ENCODE peak calls at places on chromosomes 3 and 15, in eight cellular contexts. I is choroid plexus epithelial cell, P is astrocyte, O is coronary artery, J is breast epithelium, F is pancreas, U is stomach, T is BJ. S is an unnamed sample.

GRCh38 chr3:151327571-151328198 is 1.7 kb downstream of the P2RY13 start:
- DNase-seq in T (no peak), I (peak), J (no peak), P (no peak), U (no peak), F (no peak), O (no peak), S (peak)

GRCh38 chr15:33358303-33358702 is 47.5 kb downstream of the RYR3 start:
- DNase-seq in F (no peak), P (no peak), T (no peak), O (no peak), I (no peak), J (no peak), U (no peak), S (peak)

GRCh38 chr15:35533130-35534110 is 12.5 kb downstream of the DPH6 start:
- DNase-seq in J (no peak), U (no peak), O (no peak), I (no peak), F (no peak), T (peak), P (peak), S (peak)

GRCh38 chr3:41997702-41998551 is 36.0 kb upstream of the ULK4 start:
- DNase-seq in F (no peak), T (no peak), O (no peak), I (peak), U (no peak), P (no peak), J (no peak), S (peak)

GRCh38 chr3:30352919-30353318 is 253.5 kb upstream of the TGFBR2 start:
- DNase-seq in O (no peak), U (no peak), J (no peak), F (no peak), P (no peak), T (no peak), I (no peak), S (no peak)

GRCh38 chr3:12900885-12901411 is 59.6 kb upstream of the RPL32 start:
- DNase-seq in J (no peak), O (no peak), U (no peak), T (no peak), F (no peak), I (no peak), P (no peak), S (no peak)

GRCh38 chr3:53624467-53624866 is 130.1 kb downstream of the CACNA1D start:
- DNase-seq in I (no peak), F (no peak), J (no peak), O (no peak), U (peak), T (no peak), P (no peak), S (no peak)

GRCh38 chr3:132117642-132118041 is 82.8 kb upstream of the CPNE4 start:
- DNase-seq in U (no peak), O (no peak), J (no peak), F (no peak), P (no peak), T (no peak), I (no peak), S (peak)

GRCh38 chr3:6528951-6529350 is 332.0 kb upstream of the GRM7 start:
- DNase-seq in O (no peak), P (no peak), I (no peak), U (no peak), T (no peak), J (no peak), F (no peak), S (peak)

GRCh38 chr3:16066975-16067374 is 107.5 kb upstream of the GALNT15 start:
- DNase-seq in U (no peak), I (peak), F (no peak), T (peak), J (no peak), O (no peak), P (peak), S (peak)

GRCh38 chr3:65732060-65732933 is 306.4 kb downstream of the MAGI1 start:
- DNase-seq in J (no peak), P (peak), U (no peak), O (no peak), T (peak), I (peak), F (no peak), S (peak)

GRCh38 chr3:44069276-44069675 is 172.4 kb upstream of the TOPAZ1 start:
- DNase-seq in I (no peak), U (no peak), O (no peak), F (no peak), T (no peak), P (no peak), J (no peak), S (peak)

GRCh38 chr3:78645628-78646310 is 1122.0 kb downstream of the ROBO1 start:
- DNase-seq in O (no peak), F (no peak), P (peak), T (peak), I (peak), U (no peak), J (no peak), S (peak)

GRCh38 chr3:14297784-14298236 is 104.6 kb upstream of the SLC6A6 start:
- DNase-seq in P (peak), I (peak), U (no peak), O (no peak), F (no peak), T (no peak), J (no peak), S (peak)

GRCh38 chr3:117407317-117407716 is 697.7 kb downstream of the TUSC7 start:
- DNase-seq in F (no peak), I (peak), P (no peak), O (no peak), J (no peak), T (no peak), U (no peak), S (peak)

GRCh38 chr3:4814302-4814903 is 164.8 kb upstream of the BHLHE40 start:
- DNase-seq in U (no peak), J (no peak), I (peak), O (no peak), P (no peak), T (no peak), F (no peak), S (no peak)

GRCh38 chr3:16137044-16137443 is 37.4 kb upstream of the GALNT15 start:
- DNase-seq in O (peak), T (no peak), F (no peak), P (no peak), I (no peak), U (no peak), J (no peak), S (no peak)

GRCh38 chr15:43440721-43441281 is 52.2 kb downstream of the TP53BP1 start:
- DNase-seq in I (peak), O (no peak), J (no peak), U (no peak), P (peak), T (peak), F (no peak), S (peak)

GRCh38 chr3:122797291-122797690 is 2.4 kb downstream of the SLC49A4 start:
- DNase-seq in I (peak), P (no peak), F (no peak), U (no peak), T (no peak), O (no peak), J (no peak), S (peak)

GRCh38 chr15:31857194-31857593 is 173.1 kb upstream of the CHRNA7 start:
- DNase-seq in I (no peak), P (no peak), F (no peak), J (no peak), T (no peak), O (no peak), U (no peak), S (no peak)

GRCh38 chr15:57481038-57481705 is 104.9 kb downstream of the CGNL1 start:
- DNase-seq in P (no peak), O (no peak), F (no peak), U (no peak), J (no peak), I (no peak), T (no peak), S (peak)

GRCh38 chr3:130263708-130264107 is 81.8 kb upstream of the COL6A5 start:
- DNase-seq in P (no peak), F (no peak), U (no peak), O (no peak), I (no peak), T (no peak), J (no peak), S (no peak)

GRCh38 chr3:118978393-118978758 is 56.3 kb downstream of the IGSF11 start:
- DNase-seq in O (no peak), T (no peak), F (no peak), I (no peak), J (no peak), P (no peak), U (no peak), S (no peak)

GRCh38 chr3:35772364-35773009 is 133.2 kb downstream of the ARPP21 start:
- DNase-seq in J (no peak), I (no peak), F (no peak), P (peak), O (no peak), T (no peak), U (no peak), S (peak)

GRCh38 chr15:65263313-65263712 is 23.4 kb downstream of the PARP16 start:
- DNase-seq in U (no peak), P (peak), T (no peak), J (no peak), I (no peak), O (no peak), F (no peak), S (no peak)

GRCh38 chr3:13002398-13003124 is 70.7 kb downstream of the IQSEC1 start:
- DNase-seq in J (no peak), T (no peak), I (no peak), U (no peak), F (no peak), P (peak), O (no peak), S (no peak)

GRCh38 chr15:79811406-79812405 is 85.1 kb downstream of the MTHFS start:
- DNase-seq in I (peak), T (no peak), F (peak), U (peak), P (peak), O (no peak), J (peak), S (peak)

GRCh38 chr3:102660653-102661052 is 225.8 kb downstream of the ZPLD1 start:
- DNase-seq in I (no peak), O (no peak), P (no peak), U (no peak), F (no peak), J (no peak), T (no peak), S (no peak)

GRCh38 chr3:102668247-102668646 is 233.4 kb downstream of the ZPLD1 start:
- DNase-seq in F (no peak), J (no peak), P (no peak), I (no peak), O (no peak), T (no peak), U (no peak), S (no peak)

GRCh38 chr3:102664126-102664525 is 229.3 kb downstream of the ZPLD1 start:
- DNase-seq in F (no peak), P (no peak), O (no peak), T (no peak), U (no peak), J (no peak), I (no peak), S (no peak)

GRCh38 chr3:102662223-102662622 is 227.4 kb downstream of the ZPLD1 start:
- DNase-seq in T (no peak), J (no peak), U (no peak), P (no peak), I (no peak), O (no peak), F (no peak), S (no peak)

DNA sequence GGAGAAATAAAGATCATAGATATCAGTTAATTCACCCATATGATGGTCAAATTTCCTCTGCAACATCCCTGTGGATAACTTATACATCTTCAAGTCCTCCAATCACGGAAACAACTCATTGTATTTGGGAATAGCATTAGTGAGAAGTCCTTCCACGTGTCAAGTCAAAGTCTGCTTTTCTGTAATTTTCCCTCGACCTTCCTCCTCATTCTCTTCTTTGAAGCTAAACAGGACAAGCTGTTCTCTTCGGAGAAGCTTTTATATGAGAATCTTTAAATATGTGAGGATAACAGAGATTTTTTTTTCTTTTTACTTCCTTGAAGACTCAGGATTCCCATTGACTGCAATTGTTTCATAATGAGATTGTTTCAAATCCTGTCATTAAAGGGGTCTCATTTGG is 230.4 kb downstream of the ZPLD1 start:
- DNase-seq in U (no peak), J (no peak), P (no peak), F (no peak), I (no peak), T (no peak), O (no peak), S (no peak)
- TF ChIP-seq CTCF in U (no peak), J (no peak), P (no peak), F (no peak), I (no peak), T (no peak), O (no peak), S (no peak)

GRCh38 chr3:133376805-133377204 is 23.1 kb upstream of the BFSP2 start:
- DNase-seq in F (no peak), T (no peak), J (no peak), P (no peak), U (no peak), I (no peak), O (peak), S (no peak)
- TF ChIP-seq CTCF in F (no peak), T (peak), J (no peak), P (no peak), U (no peak), I (no peak), O (no peak), S (no peak)

DNA sequence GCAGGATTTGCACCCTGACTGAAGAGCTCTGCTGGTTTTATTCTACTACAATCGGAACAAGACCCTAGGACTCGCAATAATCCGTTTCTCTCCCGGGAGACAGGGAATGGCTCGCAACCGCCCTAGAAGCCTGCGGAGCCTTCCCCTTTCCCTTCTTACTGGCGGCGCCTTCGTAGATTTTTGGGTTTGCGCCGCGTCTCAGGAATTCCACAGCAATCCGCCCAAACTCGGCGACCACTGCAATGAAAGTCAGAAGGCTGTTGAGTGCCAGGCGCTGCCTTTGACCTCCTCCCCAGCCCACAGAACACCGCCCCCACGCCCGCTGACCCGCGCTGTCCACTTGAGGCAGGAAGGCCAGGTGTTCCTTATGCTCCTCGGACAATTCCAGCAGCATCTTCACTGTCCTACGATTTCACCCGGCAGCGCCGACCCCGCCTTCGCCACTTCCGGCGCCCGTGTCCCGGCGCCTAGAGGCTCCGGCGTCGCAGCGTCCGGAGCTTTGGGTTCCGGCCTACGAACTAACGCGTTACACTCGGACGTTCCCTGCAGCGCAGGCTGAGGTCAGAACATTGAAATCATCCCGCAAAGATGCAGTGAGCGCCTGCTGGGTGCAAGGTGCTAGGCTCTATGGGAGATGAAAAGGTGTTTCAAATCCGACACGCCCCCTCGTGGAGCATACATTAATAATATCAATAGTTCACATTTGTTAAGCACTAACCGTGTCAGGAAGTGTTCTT is at the start of gene COMMD2:
- DNase-seq in J (peak), U (peak), F (peak), I (peak), P (peak), T (peak), O (peak), S (peak)
- TF ChIP-seq CTCF in J (no peak), U (no peak), F (peak), I (peak), P (peak), T (peak), O (no peak), S (peak)

DNA sequence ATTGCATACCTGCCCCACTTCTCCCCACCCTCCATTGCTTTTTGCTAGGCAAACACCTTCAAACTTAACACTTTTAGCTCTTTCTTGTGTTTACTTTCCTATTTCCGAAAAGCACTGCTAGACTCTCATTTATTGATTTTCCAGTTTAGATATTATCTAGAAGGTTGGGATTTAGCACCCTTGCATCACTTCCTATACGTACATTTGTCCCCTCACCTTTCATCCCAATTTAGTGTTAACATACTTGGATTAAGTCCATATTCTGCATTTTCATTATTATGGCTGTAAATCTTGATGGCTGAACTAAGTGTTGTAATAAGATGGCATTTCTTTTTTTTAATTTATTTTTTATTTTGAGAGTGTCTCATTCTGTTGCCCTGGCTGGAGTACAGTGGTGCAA is 39.5 kb downstream of the GOLGA6L10 start:
- DNase-seq in P (no peak), U (no peak), F (no peak), O (no peak), J (no peak), T (no peak), I (no peak), S (no peak)
- TF ChIP-seq CTCF in P (no peak), U (no peak), F (no peak), O (no peak), J (no peak), T (no peak), I (no peak), S (no peak)

DNA sequence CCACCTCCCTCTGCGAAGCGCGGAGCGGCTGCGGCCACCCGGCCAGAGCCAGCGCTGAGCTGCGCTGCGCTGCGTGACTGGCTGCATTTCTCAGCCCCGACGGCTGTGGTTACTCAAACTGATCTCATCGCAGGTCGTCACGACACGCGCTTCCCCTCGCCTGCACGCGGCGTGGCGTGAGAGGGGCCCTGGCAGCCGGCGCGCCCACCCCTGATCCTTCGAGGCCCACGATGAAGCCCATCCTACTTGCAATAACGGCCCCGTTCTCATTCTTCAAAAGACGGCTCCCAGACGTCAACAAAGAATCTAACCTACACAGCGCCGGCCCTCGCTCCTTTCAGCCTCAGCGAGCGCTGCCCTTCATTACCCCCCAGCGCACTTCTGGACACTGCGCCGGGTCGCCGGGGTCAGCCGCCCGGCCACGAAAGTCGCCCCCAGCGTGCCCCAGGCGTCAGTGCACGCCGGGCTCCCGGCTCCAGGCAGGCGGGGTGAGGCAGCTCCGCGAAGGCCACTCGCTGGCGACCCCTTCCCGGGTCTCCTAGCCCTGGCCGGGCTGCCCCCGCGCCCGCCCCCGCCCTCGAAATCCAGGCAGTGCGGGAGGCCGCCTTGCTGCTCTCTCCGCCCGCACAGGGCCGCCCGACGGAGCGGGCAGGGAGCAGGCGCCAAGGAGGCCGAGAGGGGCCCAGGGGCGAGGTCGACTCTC is 9.9 kb upstream of the LEKR1 start:
- DNase-seq in O (no peak), I (peak), U (peak), T (peak), J (no peak), P (peak), F (peak), S (no peak)
- TF ChIP-seq CTCF in O (peak), I (no peak), U (no peak), T (peak), J (no peak), P (no peak), F (no peak), S (no peak)

GRCh38 chr15:37135225-37135624 is 34.9 kb upstream of the MEIS2 start:
- DNase-seq in J (no peak), T (no peak), P (no peak), U (no peak), I (peak), O (no peak), F (no peak), S (peak)
- TF ChIP-seq CTCF in J (no peak), T (peak), P (peak), U (no peak), I (peak), O (no peak), F (no peak), S (peak)

DNA sequence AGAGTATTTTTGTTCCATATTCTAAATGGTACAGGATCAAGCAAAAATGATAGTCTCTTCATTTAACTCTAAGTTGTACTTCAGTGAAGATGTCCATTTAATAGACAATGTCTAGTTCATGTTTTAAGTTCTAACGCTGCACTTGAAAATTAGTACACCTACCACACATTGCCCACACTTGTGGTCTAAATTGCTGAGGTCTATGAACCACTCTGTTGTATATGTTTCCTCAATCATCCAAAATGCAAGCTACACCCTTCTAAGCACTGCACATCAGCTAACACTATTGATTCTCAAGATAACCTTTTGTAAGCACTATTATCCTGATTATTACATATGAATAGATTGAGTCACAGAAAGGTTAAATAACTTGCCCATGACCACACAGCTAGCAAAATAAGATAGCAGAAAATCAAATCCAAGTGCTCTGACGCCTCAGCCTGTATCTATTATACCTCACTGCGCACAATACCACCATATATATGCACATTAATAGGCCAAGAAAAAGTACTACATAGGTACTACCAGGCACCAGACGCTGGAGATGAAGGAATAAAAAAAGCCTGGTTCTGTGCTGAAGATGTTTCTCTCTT is 6.4 kb downstream of the GOLIM4 start:
- DNase-seq in F (no peak), I (no peak), T (no peak), U (no peak), J (no peak), P (no peak), O (no peak), S (no peak)
- TF ChIP-seq CTCF in F (no peak), I (no peak), T (no peak), U (no peak), J (no peak), P (no peak), O (no peak), S (no peak)

DNA sequence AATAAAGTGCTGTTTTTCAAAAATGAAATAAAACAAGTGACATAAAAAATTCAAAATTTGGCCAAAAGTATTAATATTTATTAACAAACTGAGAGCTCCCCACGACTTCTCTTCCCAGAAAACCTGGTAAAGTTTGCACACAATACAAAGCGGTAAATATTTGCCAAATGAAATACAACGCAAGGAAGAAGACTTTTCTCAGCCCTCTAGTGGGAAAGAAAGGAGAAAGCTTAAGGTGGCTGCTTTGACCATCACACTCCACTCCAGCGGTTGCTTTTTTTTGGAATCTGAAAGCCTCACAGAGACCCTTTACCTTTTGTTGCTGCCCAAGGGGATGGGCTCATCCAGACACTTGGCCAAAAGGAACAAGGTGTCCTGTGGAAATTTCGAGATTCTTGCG is 1.1 kb upstream of the GK5 start:
- DNase-seq in U (no peak), P (no peak), J (no peak), I (peak), F (no peak), O (no peak), T (no peak), S (no peak)
- TF ChIP-seq CTCF in U (no peak), P (no peak), J (no peak), I (peak), F (no peak), O (no peak), T (no peak), S (no peak)

S was measured in epithelial cell of esophagus.